ENCODE peak calls at places on chromosomes 1 and 21, in ten cellular contexts. M is HL-60; Y is CD4-positive, CD25-positive, alpha-beta regulatory T cell; G is colonic mucosa; I is cardiac muscle cell; O is A549; E is GM12865; L is aorta; A is mammary epithelial cell; D is foreskin fibroblast. S is an unnamed sample.

GRCh38 chr1:212461916-212462660 is 29.4 kb downstream of the NENF start:
- DNase-seq in M (no peak), Y (no peak), G (no peak), I (no peak), O (no peak), E (no peak), L (no peak), A (no peak), D (no peak), S (no peak)

GRCh38 chr1:9374748-9375345 is 82.2 kb downstream of the SPSB1 start:
- DNase-seq in M (no peak), Y (no peak), G (no peak), I (no peak), O (no peak), E (no peak), L (no peak), A (no peak), D (no peak), S (no peak)

GRCh38 chr1:37255111-37255795 is 219.1 kb upstream of the ZC3H12A start:
- DNase-seq in M (no peak), Y (no peak), G (no peak), I (peak), O (peak), E (peak), L (no peak), A (peak), D (no peak), S (no peak)

GRCh38 chr1:151693057-151693651 is 23.4 kb downstream of the CELF3 start:
- DNase-seq in M (no peak), Y (peak), G (peak), I (peak), O (peak), E (peak), L (no peak), A (peak), D (no peak), S (peak)

GRCh38 chr1:7607097-7607496 is 164.0 kb upstream of the VAMP3 start:
- DNase-seq in M (no peak), Y (no peak), G (no peak), I (no peak), O (no peak), E (no peak), L (peak), A (no peak), D (no peak), S (no peak)

GRCh38 chr21:32143222-32143939 is 135.5 kb downstream of the MIS18A start:
- DNase-seq in M (no peak), Y (no peak), G (no peak), I (no peak), O (no peak), E (peak), L (peak), A (no peak), D (peak), S (no peak)

GRCh38 chr1:244896550-244896949 is 32.2 kb upstream of the HNRNPU start:
- DNase-seq in M (no peak), Y (no peak), G (no peak), I (no peak), O (peak), E (no peak), L (no peak), A (no peak), D (peak), S (no peak)

GRCh38 chr1:36367798-36368197 is 17.9 kb downstream of the STK40 start:
- DNase-seq in M (no peak), Y (no peak), G (no peak), I (no peak), O (no peak), E (no peak), L (no peak), A (no peak), D (no peak), S (no peak)

GRCh38 chr1:210438928-210439841 is 110.5 kb downstream of the HHAT start:
- DNase-seq in M (no peak), Y (no peak), G (no peak), I (no peak), O (no peak), E (no peak), L (no peak), A (peak), D (peak), S (no peak)

GRCh38 chr1:7356079-7356478 is 415.0 kb upstream of the VAMP3 start:
- DNase-seq in M (no peak), Y (no peak), G (no peak), I (no peak), O (no peak), E (no peak), L (no peak), A (no peak), D (no peak), S (no peak)

GRCh38 chr1:97778718-97779117 is 142.1 kb downstream of the DPYD start:
- DNase-seq in M (no peak), Y (no peak), G (no peak), I (no peak), O (no peak), E (no peak), L (no peak), A (no peak), D (no peak), S (no peak)

GRCh38 chr1:11648732-11649158 is 5.5 kb downstream of the FBXO2 start:
- DNase-seq in M (no peak), Y (no peak), G (peak), I (no peak), O (no peak), E (no peak), L (no peak), A (no peak), D (no peak), S (no peak)
- H3K4me3 ChIP-seq in M (no peak), Y (no peak), G (no peak), I (no peak), O (no peak), E (no peak), L (no peak), A (no peak), D (no peak), S (no peak)

DNA sequence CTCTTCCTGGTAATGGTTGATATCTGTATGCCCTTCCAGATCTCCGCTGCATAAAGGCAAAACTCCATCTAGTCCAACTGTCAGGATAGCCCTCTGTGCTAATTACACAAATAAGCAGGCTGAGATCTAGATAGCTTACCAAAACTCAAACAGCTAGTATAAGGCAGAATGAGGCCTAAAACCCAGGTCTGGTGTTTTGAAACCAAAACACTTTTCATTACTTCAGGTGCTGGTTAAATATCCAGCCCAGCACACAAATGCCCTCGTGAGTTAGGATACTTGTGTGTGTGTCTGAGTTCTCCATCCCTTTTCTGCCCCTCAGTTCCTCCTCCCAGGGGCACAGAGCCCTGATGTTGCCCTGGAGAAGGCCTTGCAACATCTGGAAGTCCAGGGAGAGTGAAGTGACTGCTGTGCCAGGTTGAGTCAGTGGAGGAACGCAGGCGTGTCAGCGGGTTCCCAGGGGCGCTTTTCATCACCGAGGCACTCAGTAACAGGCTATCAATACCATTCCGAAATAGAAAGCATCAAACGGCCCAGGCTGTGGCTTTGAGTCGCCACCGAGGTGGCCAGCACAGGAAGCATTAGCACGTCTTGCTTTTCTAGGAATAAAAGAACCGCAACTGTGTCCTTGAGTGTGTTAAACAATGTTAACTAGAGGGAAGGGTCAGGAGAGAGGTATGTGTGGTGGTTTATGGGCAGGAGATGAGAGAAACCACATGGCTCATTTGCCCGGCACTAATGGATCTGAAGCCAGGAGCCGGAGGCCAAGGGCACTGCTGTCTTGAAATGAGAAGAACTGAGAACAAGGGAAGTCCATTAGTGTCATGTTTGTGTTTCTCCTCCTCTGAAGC is 90.7 kb upstream of the WLS start:
- DNase-seq in M (no peak), Y (no peak), G (no peak), I (peak), O (no peak), E (no peak), L (peak), A (peak), D (peak), S (no peak)
- H3K4me3 ChIP-seq in M (no peak), Y (no peak), G (no peak), I (no peak), O (no peak), E (no peak), L (no peak), A (no peak), D (no peak), S (no peak)

GRCh38 chr21:42638266-42638863 is 15.1 kb upstream of the PDE9A start:
- DNase-seq in M (no peak), Y (no peak), G (no peak), I (no peak), O (no peak), E (no peak), L (no peak), A (no peak), D (no peak), S (no peak)

GRCh38 chr21:42636535-42636914 is 16.9 kb upstream of the PDE9A start:
- DNase-seq in M (peak), Y (no peak), G (no peak), I (no peak), O (no peak), E (no peak), L (no peak), A (peak), D (peak), S (no peak)

GRCh38 chr21:42637602-42638041 is 15.8 kb upstream of the PDE9A start:
- DNase-seq in M (no peak), Y (no peak), G (no peak), I (no peak), O (no peak), E (no peak), L (no peak), A (no peak), D (no peak), S (no peak)

GRCh38 chr21:42635848-42636534 is 17.4 kb upstream of the PDE9A start:
- DNase-seq in M (no peak), Y (no peak), G (no peak), I (no peak), O (no peak), E (no peak), L (no peak), A (no peak), D (no peak), S (no peak)

DNA sequence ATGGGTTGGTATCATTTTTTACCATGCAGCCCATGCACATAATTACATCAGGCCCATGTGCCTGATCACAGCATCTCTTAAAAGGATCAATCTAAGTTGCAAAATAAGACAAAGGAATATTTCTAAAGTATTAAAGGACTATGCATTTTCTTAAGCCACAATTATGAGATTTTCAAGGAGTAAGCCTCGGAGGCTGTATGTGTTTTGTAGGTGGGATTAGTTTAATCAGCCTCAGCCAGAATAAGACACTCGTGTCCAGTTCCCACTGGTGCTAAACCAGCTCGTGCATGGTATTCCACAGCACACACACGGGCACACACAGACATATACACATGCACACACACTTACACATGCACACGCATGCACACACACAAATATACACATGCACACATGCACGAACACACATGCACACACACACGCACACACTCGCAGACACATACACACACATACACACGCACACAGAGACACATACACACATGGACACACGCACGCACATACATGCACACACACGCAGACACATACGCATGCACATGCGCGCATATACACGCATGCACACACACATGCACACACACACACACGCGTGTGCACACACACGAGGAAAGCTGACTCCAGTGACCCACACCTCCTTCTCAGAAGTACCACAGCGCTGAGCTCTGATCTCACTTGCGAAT is 16.4 kb upstream of the PDE9A start:
- DNase-seq in M (no peak), Y (no peak), G (no peak), I (no peak), O (no peak), E (no peak), L (no peak), A (no peak), D (no peak), S (no peak)
- H3K4me3 ChIP-seq in M (no peak), Y (no peak), G (no peak), I (no peak), O (no peak), E (no peak), L (no peak), A (no peak), D (no peak), S (no peak)

DNA sequence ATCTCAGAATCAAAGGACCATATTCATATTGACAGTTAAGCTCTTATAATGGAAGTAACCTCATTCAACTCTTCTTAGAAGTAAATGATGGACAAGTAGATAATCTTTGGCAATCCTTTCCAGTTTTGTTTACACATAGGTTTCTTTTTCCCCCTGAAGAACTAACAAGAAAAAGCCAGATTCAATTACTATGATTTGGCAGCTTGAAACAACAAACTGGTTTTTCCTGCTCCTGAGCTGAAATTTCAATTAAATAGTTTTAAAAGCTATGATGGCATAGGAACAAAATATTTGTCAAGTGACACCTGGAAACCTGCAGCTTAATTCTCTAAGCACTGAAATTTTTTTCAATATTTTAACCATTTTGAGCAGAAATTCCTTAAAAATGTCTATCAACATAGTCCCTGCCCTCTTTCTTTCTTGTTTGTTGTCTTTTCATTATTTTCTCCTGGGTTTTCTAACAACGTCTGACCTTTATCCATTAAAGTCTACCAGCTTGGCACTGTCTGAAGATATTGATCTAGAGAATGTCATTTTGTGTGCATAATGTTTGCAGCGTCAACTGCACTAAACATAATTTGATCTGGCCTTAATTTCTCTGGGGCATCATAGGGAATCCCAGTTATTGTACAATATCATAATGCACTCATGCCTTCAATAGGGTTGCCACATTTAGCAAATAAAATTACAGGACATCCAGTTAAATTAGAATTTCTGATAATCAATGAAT is 4.0 kb upstream of the SLC35A3 start:
- DNase-seq in M (no peak), Y (no peak), G (no peak), I (no peak), O (no peak), E (no peak), L (no peak), A (no peak), D (no peak), S (no peak)
- H3K4me3 ChIP-seq in M (no peak), Y (no peak), G (no peak), I (no peak), O (no peak), E (no peak), L (no peak), A (no peak), D (no peak), S (no peak)

GRCh38 chr1:24748191-24749121 is 3.2 kb downstream of the CLIC4 start:
- DNase-seq in M (no peak), Y (no peak), G (no peak), I (no peak), O (no peak), E (peak), L (no peak), A (no peak), D (no peak), S (no peak)
- H3K4me3 ChIP-seq in M (no peak), Y (no peak), G (no peak), I (peak), O (no peak), E (peak), L (peak), A (no peak), D (peak), S (no peak)

DNA sequence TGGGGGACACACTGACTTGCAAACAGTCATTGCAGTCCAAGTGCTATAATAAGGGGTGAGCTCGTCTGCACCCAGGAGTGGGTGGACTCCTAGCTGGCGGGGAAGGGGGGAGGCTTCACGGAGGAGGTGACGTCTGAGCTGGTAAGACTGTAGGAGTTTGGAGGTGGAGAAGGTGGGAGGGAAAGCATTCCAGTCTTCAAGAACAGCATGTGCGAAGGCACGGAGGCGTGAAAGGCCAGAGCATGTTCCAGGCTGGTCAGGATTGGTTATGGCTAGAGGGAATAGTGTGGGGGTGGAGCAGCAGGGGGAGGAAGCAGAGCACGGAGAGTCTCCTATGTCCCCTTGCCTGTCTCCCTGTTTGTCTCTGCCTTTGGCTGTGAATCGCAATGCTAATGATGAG is 2.4 kb upstream of the ZNF436 start:
- DNase-seq in M (no peak), Y (no peak), G (no peak), I (no peak), O (no peak), E (no peak), L (no peak), A (no peak), D (no peak), S (no peak)
- H3K4me3 ChIP-seq in M (no peak), Y (no peak), G (no peak), I (no peak), O (no peak), E (no peak), L (no peak), A (no peak), D (no peak), S (no peak)

GRCh38 chr1:156640842-156641706 is 843 bp upstream of the BCAN start:
- DNase-seq in M (no peak), Y (no peak), G (no peak), I (no peak), O (no peak), E (no peak), L (no peak), A (no peak), D (no peak), S (no peak)

GRCh38 chr1:156644146-156644545 is 2.2 kb downstream of the BCAN start:
- DNase-seq in M (no peak), Y (no peak), G (no peak), I (no peak), O (no peak), E (no peak), L (no peak), A (no peak), D (no peak), S (no peak)

GRCh38 chr1:156643266-156644092 is 1.6 kb downstream of the BCAN start:
- DNase-seq in M (no peak), Y (peak), G (no peak), I (no peak), O (no peak), E (peak), L (no peak), A (no peak), D (no peak), S (peak)

GRCh38 chr1:156641761-156642264 is at the start of gene BCAN:
- DNase-seq in M (no peak), Y (no peak), G (no peak), I (peak), O (no peak), E (no peak), L (no peak), A (no peak), D (peak), S (no peak)

GRCh38 chr1:156642265-156643185 is 608 bp downstream of the BCAN start:
- DNase-seq in M (no peak), Y (no peak), G (no peak), I (peak), O (no peak), E (no peak), L (no peak), A (no peak), D (no peak), S (no peak)
- H3K4me3 ChIP-seq in M (no peak), Y (no peak), G (no peak), I (peak), O (no peak), E (no peak), L (no peak), A (no peak), D (no peak), S (no peak)

DNA sequence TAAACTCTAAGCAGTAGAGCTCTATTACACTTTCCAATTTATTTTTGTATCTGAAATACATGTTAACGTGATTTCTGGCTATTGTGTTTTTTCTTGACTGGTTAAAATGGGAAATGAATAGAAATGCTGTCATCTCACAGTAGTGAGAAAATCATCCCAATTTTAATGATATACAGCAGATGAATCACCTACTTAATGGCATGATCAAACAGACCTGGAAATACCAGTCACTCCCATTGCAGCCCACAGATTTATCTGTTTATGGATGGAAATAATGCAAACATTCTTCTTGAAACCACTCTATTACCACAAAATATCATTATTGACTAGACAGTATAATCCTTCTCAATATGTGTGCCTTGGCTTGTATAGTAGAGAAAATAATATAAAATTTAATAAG is 497.8 kb upstream of the ADAMTS5 start:
- DNase-seq in M (no peak), Y (no peak), G (no peak), I (no peak), O (no peak), E (no peak), L (no peak), A (peak), D (no peak), S (no peak)
- H3K4me3 ChIP-seq in M (no peak), Y (no peak), G (no peak), I (no peak), O (no peak), E (no peak), L (no peak), A (no peak), D (no peak), S (no peak)

S was measured in Jurkat, Clone E6-1.